ENCODE peak calls at places on chromosomes 2 and 18, in nine cellular contexts. A, L, T, R, I, U, J, S and Q are unnamed samples.

GRCh38 chr2:213958086-213958485 is 452.8 kb upstream of the VWC2L start:
- DNase-seq in L (no peak), U (no peak), J (no peak), T (no peak), A (no peak), I (no peak), S (no peak), R (no peak), Q (no peak)

GRCh38 chr2:121455438-121455837 is 75.2 kb upstream of the RNU4ATAC start:
- DNase-seq in A (no peak), U (no peak), J (no peak), S (no peak), I (no peak), T (no peak), R (no peak), L (no peak), Q (no peak)

GRCh38 chr2:196169521-196169920 is 1.9 kb downstream of the STK17B start:
- DNase-seq in A (no peak), J (no peak), R (no peak), S (no peak), L (no peak), I (no peak), T (no peak), U (no peak), Q (no peak)

GRCh38 chr2:74708296-74708695 is 54.2 kb downstream of the SEMA4F start:
- DNase-seq in L (no peak), A (no peak), J (no peak), I (no peak), S (no peak), U (no peak), T (no peak), R (no peak), Q (no peak)

GRCh38 chr2:183935005-183935404 is 663.3 kb upstream of the ZNF804A start:
- DNase-seq in R (no peak), S (no peak), I (no peak), J (no peak), A (no peak), U (no peak), T (no peak), L (no peak), Q (no peak)

GRCh38 chr2:11647834-11648600 is 22.0 kb downstream of the NTSR2 start:
- DNase-seq in R (no peak), S (peak), U (no peak), L (no peak), I (no peak), J (no peak), T (no peak), A (peak), Q (no peak)

GRCh38 chr2:220076734-220077133 is 449.3 kb downstream of the SLC4A3 start:
- DNase-seq in S (peak), R (peak), A (peak), I (no peak), T (no peak), U (no peak), L (peak), J (no peak), Q (no peak)

GRCh38 chr2:152716805-152717241 is 438 bp downstream of the PRPF40A start:
- DNase-seq in A (no peak), S (peak), L (no peak), J (peak), R (no peak), T (no peak), U (peak), I (no peak), Q (peak)

GRCh38 chr2:43758738-43759137 is 15.1 kb upstream of the DYNC2LI1 start:
- DNase-seq in A (peak), J (no peak), R (no peak), S (no peak), I (no peak), T (no peak), U (no peak), L (peak), Q (no peak)

GRCh38 chr2:137952586-137953129 is 11.6 kb upstream of the HNMT start:
- DNase-seq in T (no peak), A (no peak), S (no peak), R (no peak), I (no peak), J (no peak), U (no peak), L (no peak), Q (no peak)

GRCh38 chr18:48857023-48857694 is 93.6 kb downstream of the SMAD7 start:
- DNase-seq in L (no peak), R (no peak), I (no peak), U (no peak), J (no peak), T (no peak), A (no peak), S (no peak), Q (no peak)

GRCh38 chr2:66938471-66938967 is 458.6 kb upstream of the ETAA1 start:
- DNase-seq in R (no peak), I (no peak), T (no peak), J (no peak), S (no peak), A (no peak), L (no peak), U (no peak), Q (no peak)

GRCh38 chr2:141137121-141137693 is 993.6 kb downstream of the LRP1B start:
- DNase-seq in L (no peak), A (peak), J (no peak), R (no peak), I (no peak), T (no peak), S (no peak), U (no peak), Q (no peak)

GRCh38 chr18:5625076-5625475 is 81.3 kb upstream of the EPB41L3 start:
- DNase-seq in U (no peak), T (no peak), A (no peak), I (no peak), R (no peak), L (no peak), J (no peak), S (no peak), Q (no peak)

GRCh38 chr18:5628512-5629255 is 84.9 kb upstream of the EPB41L3 start:
- DNase-seq in L (no peak), S (peak), U (peak), I (peak), A (peak), R (no peak), J (no peak), T (peak), Q (peak)

GRCh38 chr18:5622905-5623304 is 79.1 kb upstream of the EPB41L3 start:
- DNase-seq in J (no peak), T (no peak), S (no peak), R (no peak), I (no peak), A (no peak), L (no peak), U (no peak), Q (no peak)

GRCh38 chr18:5627756-5628511 is 84.1 kb upstream of the EPB41L3 start:
- DNase-seq in L (no peak), S (peak), T (no peak), A (no peak), J (no peak), U (no peak), R (no peak), I (no peak), Q (no peak)

DNA sequence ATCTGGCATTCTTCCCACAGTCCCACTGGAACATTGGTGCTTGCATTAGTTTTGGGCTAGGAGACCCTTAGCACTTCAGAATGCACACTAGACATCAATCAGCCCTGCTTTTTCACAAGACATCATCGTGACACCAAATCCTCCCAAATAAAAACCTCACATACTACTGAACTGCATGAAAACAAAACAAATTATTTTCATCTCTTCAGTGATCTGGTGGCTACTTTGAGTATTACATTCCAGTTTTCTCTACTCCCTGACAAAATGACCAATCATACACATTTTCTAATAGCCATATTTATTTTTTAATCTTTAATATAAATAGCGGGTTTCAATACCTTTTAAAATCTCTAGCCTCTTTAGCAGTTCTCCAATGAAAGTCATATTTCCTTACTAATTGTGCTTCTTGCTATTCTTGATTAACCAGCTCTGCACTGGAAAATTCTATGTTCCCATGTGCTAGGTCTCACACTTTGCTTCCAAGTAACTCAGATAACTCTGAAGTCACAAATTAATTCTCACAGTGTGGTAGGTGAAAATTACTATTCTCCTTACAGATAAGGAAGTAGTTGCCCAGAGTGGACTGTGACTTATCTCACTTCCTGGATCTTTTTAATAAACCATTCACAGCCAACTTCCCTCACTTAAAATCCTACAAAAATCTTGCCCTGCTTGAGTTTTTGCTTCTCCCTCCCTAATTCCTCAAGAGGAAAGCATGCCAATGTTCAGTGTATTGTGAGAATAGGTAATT is 82.5 kb upstream of the EPB41L3 start:
- DNase-seq in J (no peak), I (no peak), L (no peak), R (no peak), U (no peak), S (no peak), T (no peak), A (no peak), Q (no peak)
- TF ChIP-seq CTCF in J (no peak), I (no peak), L (no peak), R (no peak), U (no peak), S (no peak), T (no peak), A (peak), Q (peak)

GRCh38 chr2:44937688-44938240 is 3.7 kb upstream of the SIX3 start:
- DNase-seq in T (peak), J (no peak), I (no peak), L (no peak), R (no peak), S (no peak), U (no peak), A (no peak), Q (no peak)
- TF ChIP-seq CTCF in T (no peak), J (no peak), I (no peak), L (no peak), R (no peak), S (peak), U (no peak), A (no peak), Q (no peak)

GRCh38 chr18:65439184-65439583 is 311.6 kb upstream of the CDH7 start:
- DNase-seq in J (no peak), A (no peak), R (no peak), S (peak), U (no peak), L (no peak), T (no peak), I (no peak), Q (no peak)
- TF ChIP-seq CTCF in J (no peak), A (no peak), R (peak), S (peak), U (no peak), L (no peak), T (no peak), I (no peak), Q (no peak)

DNA sequence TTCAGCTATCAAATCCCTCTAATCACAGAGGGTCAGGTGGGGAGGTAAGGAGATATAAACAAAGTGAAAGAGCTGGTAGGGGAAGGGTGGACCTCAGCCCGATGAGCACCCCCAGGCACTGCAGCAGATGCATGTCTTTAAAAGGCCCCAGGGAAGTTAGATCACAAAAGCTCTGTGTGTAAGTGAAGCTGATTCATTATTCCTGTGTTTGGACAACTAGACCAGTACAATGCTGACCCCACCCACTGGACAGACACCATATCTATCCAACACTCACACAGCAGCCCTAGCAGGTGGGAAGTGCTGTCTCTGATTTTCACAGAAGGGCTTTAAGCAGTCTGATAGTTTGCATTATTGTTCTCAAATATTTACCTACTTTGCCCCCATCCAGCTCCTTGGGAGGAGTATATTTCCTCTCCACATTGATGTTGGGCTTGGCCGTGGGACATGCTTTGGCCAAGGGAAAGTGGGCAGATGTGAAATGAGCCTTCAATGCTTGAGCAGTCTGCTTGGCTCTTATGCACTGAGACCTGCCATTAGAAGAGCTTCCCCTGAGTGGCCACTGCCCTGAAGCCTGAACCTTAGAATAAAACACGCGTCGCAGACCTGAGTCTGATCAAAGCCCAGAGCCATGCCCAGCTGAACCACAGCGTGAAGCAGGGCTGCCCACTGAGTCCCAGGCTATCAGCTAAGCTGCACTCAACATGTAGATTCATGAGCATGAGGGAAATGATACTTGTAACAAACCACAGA is 111.4 kb downstream of the COPS8 start:
- DNase-seq in L (no peak), T (no peak), U (no peak), R (no peak), A (no peak), S (no peak), I (peak), J (no peak), Q (no peak)
- TF ChIP-seq CTCF in L (no peak), T (no peak), U (no peak), R (no peak), A (no peak), S (no peak), I (no peak), J (no peak), Q (no peak)

GRCh38 chr2:160376576-160376975 is 117.0 kb downstream of the RBMS1 start:
- DNase-seq in J (no peak), I (no peak), T (no peak), S (no peak), A (peak), R (no peak), L (no peak), U (no peak), Q (no peak)

GRCh38 chr2:160375037-160375436 is 118.6 kb downstream of the RBMS1 start:
- DNase-seq in A (peak), L (no peak), J (no peak), S (no peak), R (no peak), T (no peak), I (no peak), U (no peak), Q (no peak)

GRCh38 chr2:160375802-160376469 is 117.7 kb downstream of the RBMS1 start:
- DNase-seq in U (no peak), A (peak), L (no peak), S (no peak), J (no peak), T (no peak), I (no peak), R (no peak), Q (no peak)

GRCh38 chr2:160379399-160379798 is 114.2 kb downstream of the RBMS1 start:
- DNase-seq in I (no peak), A (peak), U (no peak), T (no peak), R (peak), S (no peak), L (peak), J (no peak), Q (no peak)

DNA sequence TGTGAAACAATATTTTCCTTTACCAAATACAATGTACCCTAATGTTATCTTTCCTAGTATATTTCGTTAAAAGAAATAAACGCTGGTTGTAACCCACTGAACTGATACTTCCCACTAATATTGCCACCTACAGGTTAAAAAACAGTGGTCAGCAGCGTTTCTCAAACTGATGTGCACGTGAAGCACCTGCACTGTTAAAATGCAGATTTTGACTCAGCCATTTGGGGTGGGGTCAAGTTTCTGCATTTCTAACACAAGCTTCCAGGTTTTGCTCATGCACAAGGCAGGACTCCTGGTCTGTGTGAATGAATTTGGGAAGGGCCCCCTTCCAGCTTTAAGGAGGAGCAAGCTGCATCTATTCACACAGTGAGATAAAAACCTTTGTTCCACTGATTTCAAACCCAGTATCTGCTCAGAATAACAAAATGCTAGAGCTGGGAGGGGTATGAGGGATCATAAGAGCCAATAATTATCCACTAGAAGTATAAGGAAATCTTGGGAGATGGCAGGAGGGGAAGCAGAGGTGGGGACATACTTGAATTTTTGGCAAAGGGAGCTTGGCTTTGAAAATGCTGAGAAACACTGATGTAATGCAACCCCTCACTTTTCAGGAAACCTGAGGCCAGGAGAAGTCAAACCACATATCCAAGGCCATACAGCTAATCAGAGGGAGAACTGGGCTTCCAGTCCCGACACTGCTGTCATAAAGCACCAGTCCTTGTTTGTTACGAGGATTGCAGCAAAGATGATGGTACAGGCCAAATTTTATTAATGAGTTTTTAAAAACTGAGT is 116.2 kb downstream of the RBMS1 start:
- DNase-seq in R (no peak), S (no peak), I (no peak), J (no peak), U (no peak), A (peak), L (no peak), T (no peak), Q (no peak)
- TF ChIP-seq CTCF in R (peak), S (no peak), I (no peak), J (no peak), U (no peak), A (no peak), L (no peak), T (no peak), Q (no peak)